ENCODE peak calls at places on chromosomes 11 and 22, in eight cellular contexts. A, G, D, M, F, V, X and Y are unnamed samples.

GRCh38 chr22:31346733-31347250 is 646 bp upstream of the PATZ1 start:
- DNase-seq in A (peak), G (peak), D (no peak), M (peak), F (no peak), V (peak), X (peak), Y (peak)

GRCh38 chr22:44658371-44658953 is 43.5 kb upstream of the PRR5 start:
- DNase-seq in A (no peak), G (peak), D (no peak), M (peak), F (peak), V (peak), X (peak), Y (no peak)

GRCh38 chr11:129694538-129694937 is 121.1 kb upstream of the TMEM45B start:
- DNase-seq in A (no peak), G (no peak), D (no peak), M (no peak), F (no peak), V (no peak), X (no peak), Y (no peak)

GRCh38 chr22:46848227-46848626 is 85.8 kb downstream of the TBC1D22A start:
- DNase-seq in A (no peak), G (no peak), D (no peak), M (peak), F (no peak), V (no peak), X (no peak), Y (peak)

GRCh38 chr11:73040046-73040445 is 102.1 kb downstream of the FCHSD2 start:
- DNase-seq in A (no peak), G (no peak), D (no peak), M (no peak), F (no peak), V (no peak), X (no peak), Y (no peak)

GRCh38 chr11:17596711-17597110 is 49.7 kb downstream of the OTOG start:
- DNase-seq in A (no peak), G (no peak), D (no peak), M (no peak), F (no peak), V (peak), X (no peak), Y (no peak)

GRCh38 chr11:289145-289705 is 299 bp downstream of the PGGHG start:
- DNase-seq in A (no peak), G (peak), D (no peak), M (no peak), F (no peak), V (no peak), X (peak), Y (peak)

GRCh38 chr11:47270331-47271271 is 668 bp downstream of the MADD start:
- DNase-seq in A (peak), G (no peak), D (no peak), M (peak), F (no peak), V (peak), X (no peak), Y (no peak)

GRCh38 chr11:67056640-67057409 is at the start of gene RHOD:
- DNase-seq in A (no peak), G (peak), D (no peak), M (no peak), F (no peak), V (peak), X (peak), Y (no peak)

GRCh38 chr22:29702931-29703594 is 16.7 kb upstream of the CABP7 start:
- DNase-seq in A (no peak), G (no peak), D (no peak), M (no peak), F (no peak), V (no peak), X (no peak), Y (no peak)

GRCh38 chr11:29319231-29319630 is 697.6 kb downstream of the KCNA4 start:
- DNase-seq in A (no peak), G (no peak), D (no peak), M (peak), F (no peak), V (no peak), X (no peak), Y (no peak)

GRCh38 chr11:115234794-115235193 is 269.4 kb downstream of the CADM1 start:
- DNase-seq in A (no peak), G (no peak), D (no peak), M (no peak), F (no peak), V (no peak), X (no peak), Y (no peak)

GRCh38 chr11:87430821-87431220 is 393.1 kb downstream of the TMEM135 start:
- DNase-seq in A (no peak), G (no peak), D (no peak), M (no peak), F (no peak), V (no peak), X (no peak), Y (no peak)

GRCh38 chr11:35994421-35994820 is 50.6 kb downstream of the LDLRAD3 start:
- DNase-seq in A (no peak), G (no peak), D (no peak), M (no peak), F (no peak), V (no peak), X (no peak), Y (no peak)

GRCh38 chr22:19147193-19147780 is 2.8 kb downstream of the GSC2 start:
- DNase-seq in A (no peak), G (no peak), D (no peak), M (no peak), F (no peak), V (peak), X (no peak), Y (no peak)

GRCh38 chr11:32107647-32108046 is 16.8 kb downstream of the RCN1 start:
- DNase-seq in A (no peak), G (no peak), D (peak), M (no peak), F (no peak), V (no peak), X (no peak), Y (no peak)

GRCh38 chr22:44329179-44329796 is 16.5 kb upstream of the SHISAL1 start:
- DNase-seq in A (no peak), G (no peak), D (peak), M (peak), F (no peak), V (no peak), X (no peak), Y (no peak)

GRCh38 chr22:48827904-48828555 is 999.6 kb downstream of the BRD1 start:
- DNase-seq in A (no peak), G (no peak), D (no peak), M (no peak), F (no peak), V (peak), X (no peak), Y (no peak)

GRCh38 chr11:114150671-114151070 is 91.2 kb downstream of the ZBTB16 start:
- DNase-seq in A (no peak), G (no peak), D (no peak), M (no peak), F (no peak), V (no peak), X (no peak), Y (no peak)

GRCh38 chr11:91967018-91967715 is 257.5 kb upstream of the FAT3 start:
- DNase-seq in A (no peak), G (no peak), D (no peak), M (no peak), F (no peak), V (no peak), X (no peak), Y (no peak)

GRCh38 chr11:71112990-71113389 is 139.4 kb downstream of the SHANK2 start:
- DNase-seq in A (no peak), G (no peak), D (no peak), M (no peak), F (no peak), V (peak), X (no peak), Y (no peak)

GRCh38 chr11:124108158-124108557 is 7.1 kb upstream of the VWA5A start:
- DNase-seq in A (no peak), G (no peak), D (no peak), M (peak), F (no peak), V (no peak), X (no peak), Y (no peak)

GRCh38 chr11:123314972-123315371 is 115.1 kb upstream of the GRAMD1B start:
- DNase-seq in A (no peak), G (no peak), D (no peak), M (no peak), F (peak), V (no peak), X (no peak), Y (no peak)

GRCh38 chr11:71446942-71447688 is 1.1 kb downstream of the DHCR7 start:
- DNase-seq in A (no peak), G (no peak), D (no peak), M (peak), F (no peak), V (no peak), X (no peak), Y (no peak)

GRCh38 chr11:74025467-74026166 is 16.7 kb upstream of the UCP3 start:
- DNase-seq in A (no peak), G (no peak), D (no peak), M (peak), F (no peak), V (no peak), X (no peak), Y (no peak)

GRCh38 chr11:133509924-133510697 is 22.2 kb downstream of the OPCML start:
- DNase-seq in A (no peak), G (no peak), D (no peak), M (no peak), F (no peak), V (no peak), X (no peak), Y (no peak)

GRCh38 chr11:95308512-95309035 is 77.6 kb upstream of the SESN3 start:
- DNase-seq in A (no peak), G (no peak), D (no peak), M (no peak), F (no peak), V (no peak), X (no peak), Y (no peak)

GRCh38 chr11:27916541-27917100 is 191.3 kb downstream of the KIF18A start:
- DNase-seq in A (no peak), G (no peak), D (peak), M (peak), F (no peak), V (no peak), X (no peak), Y (no peak)

GRCh38 chr22:47837703-47838102 is 1075.3 kb downstream of the TBC1D22A start:
- DNase-seq in A (no peak), G (no peak), D (no peak), M (no peak), F (no peak), V (no peak), X (no peak), Y (no peak)

GRCh38 chr11:133239530-133239929 is 292.8 kb downstream of the OPCML start:
- DNase-seq in A (no peak), G (no peak), D (no peak), M (no peak), F (no peak), V (no peak), X (no peak), Y (no peak)

GRCh38 chr11:45180888-45181594 is 34.6 kb downstream of the PRDM11 start:
- DNase-seq in A (peak), G (peak), D (no peak), M (peak), F (no peak), V (no peak), X (peak), Y (no peak)

DNA sequence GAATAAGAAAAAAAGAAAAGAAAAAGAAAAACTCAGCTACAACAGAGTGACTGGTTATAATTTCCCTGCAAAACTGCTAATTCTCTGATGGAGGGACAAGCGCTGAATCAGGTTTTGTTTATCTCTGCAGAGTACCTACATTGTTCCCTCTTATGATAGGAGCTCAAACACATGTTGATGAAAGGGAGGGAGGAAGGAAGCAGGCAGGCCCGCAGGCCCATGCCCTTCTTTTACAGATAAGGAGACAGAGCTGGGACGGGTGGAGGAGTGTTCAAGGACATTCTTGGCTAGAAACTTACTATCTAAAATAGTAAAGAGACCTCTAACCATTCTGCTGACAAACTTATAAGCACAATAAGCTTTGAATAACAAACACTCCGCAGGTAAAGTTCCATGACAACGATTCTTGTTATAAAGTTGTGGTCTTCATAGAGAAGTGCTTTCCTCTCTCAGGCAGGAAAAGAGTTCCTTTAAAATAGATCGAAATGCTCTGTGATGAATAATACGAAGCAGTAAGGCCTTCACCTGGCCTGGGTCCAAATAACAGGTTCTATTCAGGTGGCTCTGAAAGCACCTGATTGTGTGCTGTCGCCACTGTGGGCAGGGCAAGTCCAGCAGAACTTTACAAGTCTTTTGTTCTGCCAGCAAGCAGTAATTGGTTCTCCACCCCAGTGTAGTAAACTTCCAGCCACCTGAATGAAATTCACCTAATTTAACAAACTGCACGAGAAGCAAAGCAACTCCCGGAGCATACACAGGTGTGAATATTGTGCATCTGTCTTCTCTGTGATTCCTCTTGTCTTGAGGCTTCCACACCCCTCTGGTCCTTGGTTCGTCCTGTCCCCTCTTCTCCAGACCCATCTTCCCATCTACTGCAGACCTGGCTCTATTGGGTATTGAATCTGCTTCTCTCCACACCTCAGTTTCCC is 15.3 kb upstream of the MICAL2 start:
- DNase-seq in A (no peak), G (peak), D (no peak), M (no peak), F (no peak), V (no peak), X (no peak), Y (peak)
- TF ChIP-seq POLR2A in A (no peak), G (no peak), D (no peak), M (no peak), F (no peak), V (no peak), X (no peak), Y (no peak)

GRCh38 chr11:64923151-64923661 is 1.3 kb upstream of the PPP2R5B start:
- DNase-seq in A (no peak), G (peak), D (no peak), M (no peak), F (no peak), V (peak), X (peak), Y (no peak)
- H3K4me3 ChIP-seq in A (no peak), G (no peak), D (no peak), M (no peak), F (peak), V (peak), X (no peak), Y (no peak)

DNA sequence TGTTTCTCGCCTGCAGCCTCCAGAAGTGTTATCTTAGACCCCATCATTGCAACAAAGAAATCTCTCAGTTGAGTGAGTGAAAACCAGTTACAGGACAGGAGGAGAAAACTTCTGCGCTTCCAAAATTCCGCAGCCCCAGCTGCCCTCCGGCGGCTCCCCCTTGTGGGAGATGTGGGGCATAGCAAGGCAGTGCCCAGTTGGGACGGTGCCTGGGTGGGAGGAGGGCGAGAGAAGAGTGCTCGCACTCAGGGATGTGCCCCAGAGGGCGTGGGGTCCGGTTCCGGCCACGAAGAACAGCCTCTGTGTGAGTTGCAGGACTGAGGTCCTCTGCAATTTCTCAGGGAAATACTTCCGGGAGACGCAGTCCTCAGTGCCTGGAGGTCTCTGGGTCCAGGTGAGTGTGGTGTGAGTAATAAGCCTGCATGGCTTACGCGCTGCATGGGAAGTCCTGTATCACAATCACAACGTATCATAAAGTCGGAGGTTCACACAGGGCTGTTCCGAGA is 87.0 kb upstream of the BLID start:
- DNase-seq in A (peak), G (peak), D (no peak), M (peak), F (peak), V (peak), X (peak), Y (peak)
- TF ChIP-seq CTCF in A (peak), G (peak), D (peak), M (peak), F (peak), V (peak), X (peak), Y (no peak)

DNA sequence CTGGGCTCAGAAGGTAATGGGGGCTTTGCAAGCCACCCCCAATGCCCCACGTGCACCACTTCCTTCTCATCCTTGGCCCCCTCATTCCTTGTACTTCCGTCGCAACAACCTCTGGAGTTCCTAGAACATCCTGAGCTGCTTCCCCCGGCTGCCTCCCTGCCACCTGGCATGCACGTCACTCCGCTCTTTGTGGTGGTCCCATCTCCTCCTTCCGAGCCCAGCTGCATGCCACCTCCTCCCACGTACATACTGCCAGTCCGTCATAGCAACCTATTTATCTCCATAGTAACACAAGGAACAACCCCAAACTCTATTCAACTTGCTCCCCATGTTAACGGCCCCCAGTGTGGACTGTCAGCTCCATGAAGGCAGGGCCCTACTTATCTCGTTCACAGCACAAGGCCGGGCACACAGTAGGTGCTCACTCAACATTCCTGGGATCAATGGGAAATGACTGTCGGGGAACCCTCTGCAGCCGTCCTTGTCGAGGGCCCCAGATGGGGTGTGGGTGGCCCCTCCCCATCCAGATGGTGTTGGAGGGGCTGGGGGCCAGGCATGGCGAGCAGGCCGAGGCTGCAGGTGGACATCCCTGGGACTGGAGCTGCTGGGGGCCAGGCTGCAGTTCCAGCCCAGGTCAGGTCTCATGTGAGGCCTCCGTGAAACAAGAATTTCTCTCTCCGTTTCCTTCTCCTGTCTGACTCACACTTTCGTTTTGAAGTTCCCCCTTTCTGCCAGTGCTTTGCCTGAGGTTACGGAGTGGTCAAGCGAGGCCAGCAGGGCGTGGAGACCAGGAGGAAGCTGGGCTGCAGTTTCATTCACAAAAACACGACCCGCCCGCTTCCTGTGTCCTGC is 4.2 kb downstream of the MYEOV start:
- DNase-seq in A (peak), G (peak), D (peak), M (peak), F (peak), V (peak), X (no peak), Y (peak)
- TF ChIP-seq POLR2A in A (no peak), G (no peak), D (no peak), M (peak), F (no peak), V (no peak), X (no peak), Y (no peak)